ENCODE peak calls at places on chromosome 11, in four cellular contexts. N is choroid plexus epithelial cell, C is activated B cell treated with CpG ODN at 0.5 μM for 24 hours, Q is neural crest cell. R is an unnamed sample.

GRCh38 chr11:27248430-27249207 is 114.4 kb downstream of the CCDC34 start:
- DNase-seq in Q (no peak), N (peak; percentile 33), C (no peak), R (no peak)

GRCh38 chr11:2142762-2143202 is 3.6 kb upstream of the IGF2 start:
- DNase-seq in Q (no peak), C (no peak), N (no peak), R (no peak)

GRCh38 chr11:78100276-78101040 is 20.8 kb upstream of the NDUFC2 start:
- DNase-seq in Q (no peak), N (no peak), C (no peak), R (no peak)

GRCh38 chr11:45105233-45105992 is 41.0 kb upstream of the PRDM11 start:
- DNase-seq in N (peak; percentile 80), C (peak; percentile 63), Q (peak; percentile 80), R (peak; percentile 76)

GRCh38 chr11:31725176-31725575 is 85.9 kb downstream of the PAX6 start:
- DNase-seq in C (no peak), Q (no peak), N (no peak), R (no peak)

GRCh38 chr11:31955838-31956237 is 135.0 kb upstream of the RCN1 start:
- DNase-seq in C (no peak), N (no peak), Q (no peak), R (no peak)

GRCh38 chr11:35750981-35751663 is 88.5 kb downstream of the TRIM44 start:
- DNase-seq in Q (no peak), C (no peak), N (no peak), R (no peak)

GRCh38 chr11:18171377-18172000 is 1.1 kb upstream of the MRGPRX4 start:
- DNase-seq in N (peak; percentile 43), Q (peak; percentile 14), C (no peak), R (no peak)

GRCh38 chr11:2129699-2130366 is 9.4 kb downstream of the IGF2 start:
- DNase-seq in Q (no peak), C (no peak), N (no peak), R (no peak)

GRCh38 chr11:75432911-75433321 is at the start of gene KLHL35:
- DNase-seq in C (no peak), Q (no peak), N (no peak), R (no peak)

GRCh38 chr11:126048198-126048597 is 14.5 kb downstream of the CDON start:
- DNase-seq in N (no peak), C (no peak), Q (no peak), R (no peak)

GRCh38 chr11:57514538-57515331 is 767 bp downstream of the SLC43A1 start:
- DNase-seq in Q (peak; percentile 15), N (no peak), C (peak; percentile 46), R (no peak)

GRCh38 chr11:134762248-134763029 is 350.4 kb upstream of the B3GAT1 start:
- DNase-seq in C (no peak), Q (no peak), N (peak; percentile 1), R (no peak)

GRCh38 chr11:37972691-37973090 is 1374.7 kb upstream of the RAG2 start:
- DNase-seq in Q (no peak), C (no peak), N (peak; percentile 77), R (no peak)

GRCh38 chr11:108733479-108734116 is 68.7 kb downstream of the DDX10 start:
- DNase-seq in N (peak; percentile 75), C (no peak), Q (no peak), R (no peak)

DNA sequence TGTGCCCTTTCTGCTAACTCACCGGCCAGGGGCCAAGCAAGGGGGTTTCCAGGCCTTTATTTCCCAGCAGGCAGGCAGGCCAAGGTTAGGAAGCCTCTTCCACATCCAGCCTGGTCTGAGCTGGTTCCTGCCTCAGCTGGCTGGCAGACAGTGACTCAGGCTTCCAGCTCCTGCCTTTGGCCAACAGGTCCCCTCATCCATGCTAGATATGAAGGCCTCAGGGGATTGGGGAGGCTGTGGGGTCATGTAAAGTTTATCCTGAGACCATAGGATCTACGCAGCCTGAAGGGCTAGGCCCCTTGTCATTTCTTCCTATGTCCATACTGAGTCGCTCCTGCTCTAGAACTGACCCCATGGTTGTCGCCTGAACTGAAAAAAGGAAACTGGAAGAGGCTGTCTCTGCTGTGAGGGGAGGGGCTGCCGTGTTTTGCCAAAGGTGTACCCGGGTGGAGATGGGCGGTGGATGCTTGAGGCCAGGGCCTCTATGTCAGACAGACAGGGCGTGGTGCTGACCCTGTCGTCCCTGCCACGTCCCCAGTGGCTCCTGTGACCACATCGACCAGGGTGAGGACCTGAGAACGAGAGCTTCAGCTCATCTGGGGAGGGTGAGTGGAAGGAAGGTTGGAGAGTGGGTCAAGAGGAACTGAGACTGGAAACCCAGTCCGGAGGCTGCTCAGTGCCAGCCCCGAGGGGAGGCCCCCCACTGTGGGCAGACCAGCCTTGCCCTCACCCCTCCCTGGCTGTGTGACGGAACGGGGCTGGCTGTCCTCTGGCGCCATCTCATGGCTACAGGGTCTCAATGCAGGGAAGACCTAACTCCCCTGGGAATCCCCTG is 17.0 kb downstream of the P2RY6 start:
- DNase-seq in C (peak; percentile 66), N (peak; percentile 76), Q (peak; percentile 80), R (peak; percentile 53)
- TF ChIP-seq CTCF in C (peak; percentile 59), N (peak; percentile 98), Q (peak; percentile 96), R (peak; percentile 92)

GRCh38 chr11:8209208-8209807 is 40.5 kb upstream of the RIC3 start:
- DNase-seq in C (peak; percentile 65), Q (no peak), N (no peak), R (no peak)
- TF ChIP-seq CTCF in C (peak; percentile 81), Q (peak; percentile 51), N (peak; percentile 37), R (peak; percentile 48)

DNA sequence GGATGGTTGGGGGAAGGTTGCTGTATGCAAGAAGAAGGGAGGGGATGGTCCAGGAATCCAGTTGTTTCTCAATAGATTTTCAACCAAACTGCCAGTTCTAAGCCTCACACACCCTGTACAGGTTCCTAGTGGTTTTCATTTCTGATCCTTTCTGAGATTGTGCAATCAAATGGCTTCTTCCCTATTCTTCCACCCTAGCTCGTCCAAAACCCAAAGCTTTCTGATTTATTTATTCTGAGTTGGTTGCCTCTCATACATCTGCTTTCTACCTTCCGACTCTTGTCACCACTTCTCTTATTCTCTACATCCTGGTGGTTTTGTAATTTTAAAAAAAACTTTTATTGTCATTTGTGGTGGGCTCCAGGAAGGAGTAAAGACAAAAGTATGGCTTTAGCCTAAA is 12.6 kb downstream of the OR5A2 start:
- DNase-seq in Q (no peak), N (no peak), C (no peak), R (no peak)
- TF ChIP-seq CTCF in Q (no peak), N (no peak), C (no peak), R (no peak)

DNA sequence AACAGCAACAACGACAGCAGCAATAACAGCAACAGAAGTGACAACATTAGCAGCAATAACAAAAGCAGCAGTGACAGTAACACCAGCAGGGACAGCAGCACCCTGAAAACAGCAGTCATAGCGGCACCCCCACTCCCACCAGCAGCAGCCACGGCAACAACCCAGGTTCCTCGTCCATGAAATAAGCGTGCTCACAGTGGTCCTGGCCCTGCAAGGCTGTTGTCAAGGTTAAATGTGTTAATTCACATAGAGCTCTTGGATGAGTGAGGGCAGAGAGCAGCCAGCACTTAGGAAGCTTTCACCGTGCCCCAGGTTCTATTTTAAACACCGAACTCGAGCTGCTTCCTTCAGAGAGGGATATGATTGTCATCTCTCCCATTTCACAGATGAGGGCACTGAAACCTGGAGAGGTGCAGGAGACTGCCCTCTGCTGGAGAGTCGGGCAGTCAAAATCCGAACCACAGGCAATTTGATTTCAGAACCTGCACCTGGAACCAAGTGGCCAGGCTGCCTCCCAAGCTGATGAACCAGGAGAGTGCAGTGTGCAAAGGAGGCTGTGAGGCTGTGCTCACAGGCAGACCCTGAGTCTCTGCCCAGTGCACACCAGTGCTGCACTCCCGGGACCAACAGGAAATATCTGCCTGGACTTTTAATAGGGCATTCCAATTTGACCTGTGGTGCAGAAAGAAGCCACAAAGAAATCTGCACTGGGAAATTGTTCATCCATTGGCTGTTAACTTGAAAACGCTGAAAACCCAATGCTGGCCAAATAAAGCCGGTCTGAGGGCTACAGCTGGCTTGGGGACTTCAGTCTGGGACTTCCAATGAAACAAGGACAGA is 22.9 kb upstream of the FGF3 start:
- DNase-seq in C (no peak), Q (no peak), N (peak; percentile 30), R (no peak)
- TF ChIP-seq CTCF in C (no peak), Q (peak; percentile 55), N (peak; percentile 63), R (peak; percentile 41)

GRCh38 chr11:58631378-58631777 is 8.9 kb downstream of the CNTF start:
- DNase-seq in C (no peak), N (no peak), Q (no peak), R (no peak)

GRCh38 chr11:58628446-58628845 is 6.0 kb downstream of the CNTF start:
- DNase-seq in Q (no peak), N (peak; percentile 39), C (no peak), R (no peak)

GRCh38 chr11:58626915-58627483 is 4.5 kb downstream of the CNTF start:
- DNase-seq in N (peak; percentile 27), C (no peak), Q (no peak), R (no peak)

GRCh38 chr11:58632510-58632909 is 10.0 kb downstream of the CNTF start:
- DNase-seq in N (no peak), Q (no peak), C (no peak), R (no peak)

DNA sequence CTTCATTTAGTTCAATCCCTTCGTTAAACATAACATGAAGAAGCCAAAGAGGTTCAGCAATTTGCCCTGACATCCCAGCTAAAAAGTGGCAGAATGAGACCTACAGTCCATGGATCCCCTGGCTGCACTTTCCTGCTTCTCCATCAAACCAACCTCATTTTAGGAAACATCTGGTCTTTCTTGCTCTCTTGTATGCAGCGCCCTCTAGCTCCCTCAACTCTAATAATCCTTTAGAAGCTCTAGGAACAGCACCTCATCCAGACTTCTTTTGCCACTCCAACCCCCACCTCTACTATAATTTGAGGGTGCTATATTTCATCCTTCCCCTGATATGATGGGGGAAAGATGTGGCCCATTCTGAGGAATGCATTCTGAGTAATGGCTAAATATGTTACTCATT is 7.4 kb downstream of the CNTF start:
- DNase-seq in Q (no peak), N (peak; percentile 86), C (no peak), R (no peak)
- TF ChIP-seq CTCF in Q (peak; percentile 45), N (peak; percentile 82), C (no peak), R (peak; percentile 55)

GRCh38 chr11:21321530-21321929 is 652.1 kb downstream of the NELL1 start:
- DNase-seq in Q (no peak), C (no peak), N (no peak), R (no peak)

GRCh38 chr11:21323617-21324016 is 654.2 kb downstream of the NELL1 start:
- DNase-seq in Q (no peak), N (no peak), C (no peak), R (no peak)
- TF ChIP-seq CTCF in Q (peak; percentile 37), N (no peak), C (no peak), R (no peak)

GRCh38 chr11:61792310-61793083 is at the start of the genes FEN1 and TMEM258:
- DNase-seq in C (peak; percentile 89), N (peak; percentile 96), Q (peak; percentile 86), R (peak; percentile 69)
- TF ChIP-seq CTCF in C (no peak), N (no peak), Q (peak; percentile 24), R (no peak)

GRCh38 chr11:20243974-20244373 is 83.7 kb upstream of the DBX1 start:
- DNase-seq in N (peak; percentile 8), C (no peak), Q (no peak), R (no peak)
- TF ChIP-seq CTCF in N (peak; percentile 62), C (no peak), Q (peak; percentile 55), R (peak; percentile 55)

GRCh38 chr11:13487661-13488030 is 8.2 kb downstream of the PTH start:
- DNase-seq in Q (no peak), N (peak; percentile 40), C (no peak), R (no peak)

GRCh38 chr11:13486926-13487660 is 8.7 kb downstream of the PTH start:
- DNase-seq in Q (peak; percentile 26), C (peak; percentile 37), N (peak; percentile 44), R (peak; percentile 31)
- TF ChIP-seq CTCF in Q (peak; percentile 63), C (no peak), N (peak; percentile 59), R (peak; percentile 50)